ENCODE peak calls at places on chromosomes 12 and 14, in nine cellular contexts. One of them, this sample, is unnamed.

GRCh38 chr12:114221976-114222630 is 183.8 kb downstream of the TBX5 start:
- DNase-seq in cortex of kidney: no peak
- DNase-seq in G401: no peak
- DNase-seq in kidney glomerular epithelial cell: no peak
- DNase-seq in WERI-Rb-1: no peak
- DNase-seq in anterior cingulate cortex: no peak
- DNase-seq in AG10803: peak; percentile 22
- DNase-seq in activated naive CD4-positive, alpha-beta T cell treated with Interleukin-2 at 50 U/mL for 16 hours: no peak
- DNase-seq in stimulated activated CD4-positive, alpha-beta T cell treated with anti-CD3 and anti-CD28 coated beads, Interleukin-12 subunit alpha, Interleukin-12 subunit beta, amount 100 ng/mL, for 24 hours: no peak
- DNase-seq in this sample: no peak

GRCh38 chr12:127401005-127401404 is 866.0 kb upstream of the TMEM132C start:
- DNase-seq in anterior cingulate cortex: no peak
- DNase-seq in kidney glomerular epithelial cell: no peak
- DNase-seq in WERI-Rb-1: no peak
- DNase-seq in cortex of kidney: no peak
- DNase-seq in AG10803: peak; percentile 57
- DNase-seq in stimulated activated CD4-positive, alpha-beta T cell treated with anti-CD3 and anti-CD28 coated beads, Interleukin-12 subunit alpha, Interleukin-12 subunit beta, amount 100 ng/mL, for 24 hours: no peak
- DNase-seq in activated naive CD4-positive, alpha-beta T cell treated with Interleukin-2 at 50 U/mL for 16 hours: no peak
- DNase-seq in G401: no peak
- DNase-seq in this sample: peak; percentile 14

GRCh38 chr12:93968518-93968917 is 179.9 kb upstream of the PLXNC1 start:
- DNase-seq in AG10803: no peak
- DNase-seq in anterior cingulate cortex: no peak
- DNase-seq in kidney glomerular epithelial cell: no peak
- DNase-seq in G401: no peak
- DNase-seq in cortex of kidney: no peak
- DNase-seq in WERI-Rb-1: no peak
- DNase-seq in activated naive CD4-positive, alpha-beta T cell treated with Interleukin-2 at 50 U/mL for 16 hours: no peak
- DNase-seq in stimulated activated CD4-positive, alpha-beta T cell treated with anti-CD3 and anti-CD28 coated beads, Interleukin-12 subunit alpha, Interleukin-12 subunit beta, amount 100 ng/mL, for 24 hours: no peak
- DNase-seq in this sample: no peak

GRCh38 chr12:32921397-32921796 is 24.8 kb upstream of the PKP2 start:
- DNase-seq in anterior cingulate cortex: no peak
- DNase-seq in activated naive CD4-positive, alpha-beta T cell treated with Interleukin-2 at 50 U/mL for 16 hours: no peak
- DNase-seq in cortex of kidney: no peak
- DNase-seq in G401: no peak
- DNase-seq in kidney glomerular epithelial cell: peak; percentile 55
- DNase-seq in WERI-Rb-1: no peak
- DNase-seq in AG10803: no peak
- DNase-seq in stimulated activated CD4-positive, alpha-beta T cell treated with anti-CD3 and anti-CD28 coated beads, Interleukin-12 subunit alpha, Interleukin-12 subunit beta, amount 100 ng/mL, for 24 hours: no peak
- DNase-seq in this sample: peak; percentile 46

GRCh38 chr14:60064491-60065072 is 27.1 kb upstream of the PCNX4 start:
- DNase-seq in cortex of kidney: no peak
- DNase-seq in activated naive CD4-positive, alpha-beta T cell treated with Interleukin-2 at 50 U/mL for 16 hours: no peak
- DNase-seq in anterior cingulate cortex: no peak
- DNase-seq in G401: peak; percentile 45
- DNase-seq in AG10803: peak; percentile 55
- DNase-seq in kidney glomerular epithelial cell: peak; percentile 36
- DNase-seq in WERI-Rb-1: no peak
- DNase-seq in stimulated activated CD4-positive, alpha-beta T cell treated with anti-CD3 and anti-CD28 coated beads, Interleukin-12 subunit alpha, Interleukin-12 subunit beta, amount 100 ng/mL, for 24 hours: no peak
- DNase-seq in this sample: peak; percentile 6

GRCh38 chr14:64364907-64365306 is 23.2 kb upstream of the MTHFD1 start:
- DNase-seq in kidney glomerular epithelial cell: no peak
- DNase-seq in stimulated activated CD4-positive, alpha-beta T cell treated with anti-CD3 and anti-CD28 coated beads, Interleukin-12 subunit alpha, Interleukin-12 subunit beta, amount 100 ng/mL, for 24 hours: no peak
- DNase-seq in AG10803: peak; percentile 22
- DNase-seq in G401: no peak
- DNase-seq in WERI-Rb-1: no peak
- DNase-seq in anterior cingulate cortex: no peak
- DNase-seq in cortex of kidney: no peak
- DNase-seq in activated naive CD4-positive, alpha-beta T cell treated with Interleukin-2 at 50 U/mL for 16 hours: no peak
- DNase-seq in this sample: peak; percentile 19

GRCh38 chr12:100962086-100962712 is 167.6 kb downstream of the ANO4 start:
- DNase-seq in G401: no peak
- DNase-seq in stimulated activated CD4-positive, alpha-beta T cell treated with anti-CD3 and anti-CD28 coated beads, Interleukin-12 subunit alpha, Interleukin-12 subunit beta, amount 100 ng/mL, for 24 hours: no peak
- DNase-seq in kidney glomerular epithelial cell: no peak
- DNase-seq in WERI-Rb-1: no peak
- DNase-seq in AG10803: peak; percentile 20
- DNase-seq in cortex of kidney: no peak
- DNase-seq in activated naive CD4-positive, alpha-beta T cell treated with Interleukin-2 at 50 U/mL for 16 hours: no peak
- DNase-seq in anterior cingulate cortex: no peak
- DNase-seq in this sample: no peak

GRCh38 chr14:59199205-59199604 is 10.7 kb downstream of the DAAM1 start:
- DNase-seq in anterior cingulate cortex: no peak
- DNase-seq in G401: no peak
- DNase-seq in AG10803: no peak
- DNase-seq in activated naive CD4-positive, alpha-beta T cell treated with Interleukin-2 at 50 U/mL for 16 hours: no peak
- DNase-seq in cortex of kidney: no peak
- DNase-seq in kidney glomerular epithelial cell: no peak
- DNase-seq in stimulated activated CD4-positive, alpha-beta T cell treated with anti-CD3 and anti-CD28 coated beads, Interleukin-12 subunit alpha, Interleukin-12 subunit beta, amount 100 ng/mL, for 24 hours: no peak
- DNase-seq in WERI-Rb-1: peak; percentile 49
- DNase-seq in this sample: no peak

GRCh38 chr12:121577443-121578180 is 3.2 kb downstream of the KDM2B start:
- DNase-seq in G401: peak; percentile 35
- DNase-seq in kidney glomerular epithelial cell: peak; percentile 76
- DNase-seq in anterior cingulate cortex: no peak
- DNase-seq in WERI-Rb-1: no peak
- DNase-seq in activated naive CD4-positive, alpha-beta T cell treated with Interleukin-2 at 50 U/mL for 16 hours: no peak
- DNase-seq in stimulated activated CD4-positive, alpha-beta T cell treated with anti-CD3 and anti-CD28 coated beads, Interleukin-12 subunit alpha, Interleukin-12 subunit beta, amount 100 ng/mL, for 24 hours: no peak
- DNase-seq in AG10803: no peak
- DNase-seq in cortex of kidney: no peak
- DNase-seq in this sample: no peak

This sample was measured in mammary epithelial cell.